ENCODE peak calls at places on chromosomes 16 and 17, in five cellular contexts. One of them, this sample, is unnamed.

GRCh38 chr17:1746975-1747543 is 4.4 kb downstream of the SERPINF2 start:
- DNase-seq in breast epithelium: peak; percentile 70
- DNase-seq in neural progenitor cell: no peak
- DNase-seq in OCI-LY7: no peak
- DNase-seq in heart left ventricle: no peak
- DNase-seq in this sample: peak; percentile 50

GRCh38 chr17:19328441-19329061 is 34.0 kb downstream of the B9D1 start:
- DNase-seq in OCI-LY7: no peak
- DNase-seq in breast epithelium: no peak
- DNase-seq in heart left ventricle: no peak
- DNase-seq in neural progenitor cell: no peak
- DNase-seq in this sample: no peak

GRCh38 chr17:80264048-80264792 is 3.6 kb downstream of the RNF213 start:
- DNase-seq in neural progenitor cell: no peak
- DNase-seq in heart left ventricle: no peak
- DNase-seq in breast epithelium: no peak
- DNase-seq in OCI-LY7: peak; percentile 36
- DNase-seq in this sample: no peak

GRCh38 chr17:9935408-9935807 is 30.3 kb upstream of the RCVRN start:
- DNase-seq in OCI-LY7: no peak
- DNase-seq in heart left ventricle: peak; percentile 39
- DNase-seq in breast epithelium: no peak
- DNase-seq in neural progenitor cell: no peak
- DNase-seq in this sample: no peak

GRCh38 chr17:42363767-42364585 is 24.3 kb downstream of the STAT3 start:
- DNase-seq in OCI-LY7: no peak
- DNase-seq in breast epithelium: no peak
- DNase-seq in neural progenitor cell: no peak
- DNase-seq in heart left ventricle: no peak
- DNase-seq in this sample: no peak

GRCh38 chr16:53219795-53220194 is 165.0 kb downstream of the CHD9 start:
- DNase-seq in heart left ventricle: no peak
- DNase-seq in neural progenitor cell: no peak
- DNase-seq in breast epithelium: no peak
- DNase-seq in OCI-LY7: no peak
- DNase-seq in this sample: no peak

GRCh38 chr16:8665529-8665928 is 8.9 kb upstream of the ABAT start:
- DNase-seq in breast epithelium: no peak
- DNase-seq in OCI-LY7: no peak
- DNase-seq in heart left ventricle: no peak
- DNase-seq in neural progenitor cell: no peak
- DNase-seq in this sample: no peak

GRCh38 chr16:85735225-85735722 is 15.6 kb downstream of the C16orf74 start:
- DNase-seq in breast epithelium: no peak
- DNase-seq in OCI-LY7: peak; percentile 88
- DNase-seq in heart left ventricle: no peak
- DNase-seq in neural progenitor cell: no peak
- DNase-seq in this sample: no peak

GRCh38 chr16:86619263-86619935 is 41.0 kb downstream of the FOXL1 start:
- DNase-seq in heart left ventricle: peak; percentile 43
- DNase-seq in OCI-LY7: no peak
- DNase-seq in neural progenitor cell: no peak
- DNase-seq in breast epithelium: no peak
- DNase-seq in this sample: no peak

GRCh38 chr17:39400547-39401411 is 647 bp downstream of the FBXL20 start:
- DNase-seq in heart left ventricle: peak; percentile 29
- DNase-seq in neural progenitor cell: no peak
- DNase-seq in OCI-LY7: no peak
- DNase-seq in breast epithelium: no peak
- DNase-seq in this sample: peak; percentile 23

GRCh38 chr16:16143941-16144340 is 79.4 kb downstream of the ABCC6 start:
- DNase-seq in OCI-LY7: no peak
- DNase-seq in heart left ventricle: no peak
- DNase-seq in neural progenitor cell: no peak
- DNase-seq in breast epithelium: no peak
- DNase-seq in this sample: no peak

GRCh38 chr17:71548540-71549190 is 572.2 kb upstream of the SOX9 start:
- DNase-seq in OCI-LY7: no peak
- DNase-seq in heart left ventricle: no peak
- DNase-seq in breast epithelium: no peak
- DNase-seq in neural progenitor cell: no peak
- DNase-seq in this sample: no peak

GRCh38 chr16:16155234-16155633 is 68.1 kb downstream of the ABCC6 start:
- DNase-seq in heart left ventricle: no peak
- DNase-seq in breast epithelium: no peak
- DNase-seq in neural progenitor cell: no peak
- DNase-seq in OCI-LY7: no peak
- DNase-seq in this sample: no peak

GRCh38 chr17:30858556-30859250 is 26.9 kb downstream of the ATAD5 start:
- DNase-seq in breast epithelium: no peak
- DNase-seq in heart left ventricle: no peak
- DNase-seq in OCI-LY7: no peak
- DNase-seq in neural progenitor cell: no peak
- DNase-seq in this sample: no peak

GRCh38 chr17:42289863-42290165 is 1.5 kb downstream of the STAT5A start:
- DNase-seq in heart left ventricle: no peak
- DNase-seq in breast epithelium: no peak
- DNase-seq in OCI-LY7: no peak
- DNase-seq in neural progenitor cell: no peak
- DNase-seq in this sample: no peak

GRCh38 chr17:31586946-31587345 is 195.5 kb downstream of the RAB11FIP4 start:
- DNase-seq in heart left ventricle: no peak
- DNase-seq in OCI-LY7: no peak
- DNase-seq in breast epithelium: no peak
- DNase-seq in neural progenitor cell: no peak
- DNase-seq in this sample: no peak

GRCh38 chr17:957856-958421 is 21.6 kb downstream of the NXN start:
- DNase-seq in heart left ventricle: no peak
- DNase-seq in neural progenitor cell: no peak
- DNase-seq in OCI-LY7: no peak
- DNase-seq in breast epithelium: no peak
- DNase-seq in this sample: no peak

GRCh38 chr17:63433746-63434591 is 12.1 kb downstream of the CYB561 start:
- DNase-seq in neural progenitor cell: no peak
- DNase-seq in breast epithelium: no peak
- DNase-seq in heart left ventricle: peak; percentile 89
- DNase-seq in OCI-LY7: no peak
- DNase-seq in this sample: peak; percentile 57

GRCh38 chr17:6853764-6854442 is 22.4 kb upstream of the TEKT1 start:
- DNase-seq in heart left ventricle: no peak
- DNase-seq in neural progenitor cell: peak; percentile 52
- DNase-seq in breast epithelium: no peak
- DNase-seq in OCI-LY7: peak; percentile 80
- DNase-seq in this sample: no peak

GRCh38 chr17:64920419-64921172 is 1.3 kb upstream of the LRRC37A3 start:
- DNase-seq in neural progenitor cell: no peak
- DNase-seq in OCI-LY7: no peak
- DNase-seq in breast epithelium: no peak
- DNase-seq in heart left ventricle: peak; percentile 25
- DNase-seq in this sample: no peak

GRCh38 chr17:72145972-72146755 is 25.3 kb downstream of the SOX9 start:
- DNase-seq in breast epithelium: no peak
- DNase-seq in OCI-LY7: no peak
- DNase-seq in neural progenitor cell: no peak
- DNase-seq in heart left ventricle: no peak
- DNase-seq in this sample: no peak

GRCh38 chr17:2299756-2300155 is 3.8 kb downstream of the SMG6 start:
- DNase-seq in heart left ventricle: no peak
- DNase-seq in breast epithelium: no peak
- DNase-seq in OCI-LY7: no peak
- DNase-seq in neural progenitor cell: no peak
- DNase-seq in this sample: no peak

GRCh38 chr16:26697826-26698225 is 368.9 kb upstream of the C16orf82 start:
- DNase-seq in neural progenitor cell: no peak
- DNase-seq in breast epithelium: no peak
- DNase-seq in heart left ventricle: no peak
- DNase-seq in OCI-LY7: no peak
- DNase-seq in this sample: no peak

GRCh38 chr16:31496670-31497069 is 11.5 kb downstream of the RUSF1 start:
- DNase-seq in breast epithelium: no peak
- DNase-seq in OCI-LY7: no peak
- DNase-seq in heart left ventricle: no peak
- DNase-seq in neural progenitor cell: no peak
- DNase-seq in this sample: no peak

GRCh38 chr17:76154935-76155845 is 14.1 kb upstream of the FOXJ1 start:
- DNase-seq in breast epithelium: peak; percentile 38
- DNase-seq in OCI-LY7: no peak
- DNase-seq in neural progenitor cell: no peak
- DNase-seq in heart left ventricle: peak; percentile 25
- DNase-seq in this sample: no peak

GRCh38 chr17:14303343-14304221 is 2.7 kb downstream of the HS3ST3B1 start:
- DNase-seq in heart left ventricle: no peak
- DNase-seq in neural progenitor cell: peak; percentile 62
- DNase-seq in breast epithelium: no peak
- DNase-seq in OCI-LY7: no peak
- DNase-seq in this sample: no peak

GRCh38 chr17:48293319-48294192 is 136.5 kb downstream of the SKAP1 start:
- DNase-seq in OCI-LY7: no peak
- DNase-seq in breast epithelium: no peak
- DNase-seq in heart left ventricle: no peak
- DNase-seq in neural progenitor cell: no peak
- DNase-seq in this sample: no peak

GRCh38 chr17:58352843-58353719 is 1.1 kb upstream of the SUPT4H1 start:
- DNase-seq in OCI-LY7: peak; percentile 67
- DNase-seq in breast epithelium: no peak
- DNase-seq in heart left ventricle: peak; percentile 50
- DNase-seq in neural progenitor cell: peak; percentile 81
- DNase-seq in this sample: no peak

GRCh38 chr17:58351710-58352017 is 337 bp downstream of the SUPT4H1 start:
- DNase-seq in neural progenitor cell: no peak
- DNase-seq in heart left ventricle: no peak
- DNase-seq in breast epithelium: no peak
- DNase-seq in OCI-LY7: no peak
- DNase-seq in this sample: no peak

GRCh38 chr17:58354541-58355216 is 2.7 kb upstream of the SUPT4H1 start:
- DNase-seq in breast epithelium: no peak
- DNase-seq in heart left ventricle: no peak
- DNase-seq in OCI-LY7: no peak
- DNase-seq in neural progenitor cell: no peak
- DNase-seq in this sample: no peak

GRCh38 chr17:58351182-58351581 is 819 bp downstream of the SUPT4H1 start:
- DNase-seq in heart left ventricle: no peak
- DNase-seq in OCI-LY7: no peak
- DNase-seq in neural progenitor cell: no peak
- DNase-seq in breast epithelium: no peak
- DNase-seq in this sample: no peak

GRCh38 chr17:58352018-58352842 is at the start of gene SUPT4H1:
- DNase-seq in OCI-LY7: peak; percentile 98
- DNase-seq in breast epithelium: peak; percentile 88
- DNase-seq in neural progenitor cell: peak; percentile 97
- DNase-seq in heart left ventricle: peak; percentile 90
- DNase-seq in this sample: peak; percentile 94
- TF ChIP-seq CTCF in OCI-LY7: no peak
- TF ChIP-seq CTCF in breast epithelium: no peak
- TF ChIP-seq CTCF in neural progenitor cell: no peak
- TF ChIP-seq CTCF in heart left ventricle: no peak
- TF ChIP-seq CTCF in this sample: no peak

GRCh38 chr17:40629850-40630249 is 17.8 kb downstream of the SMARCE1 start:
- DNase-seq in breast epithelium: no peak
- DNase-seq in OCI-LY7: no peak
- DNase-seq in heart left ventricle: no peak
- DNase-seq in neural progenitor cell: no peak
- DNase-seq in this sample: no peak

GRCh38 chr17:40637931-40638330 is 9.7 kb downstream of the SMARCE1 start:
- DNase-seq in OCI-LY7: no peak
- DNase-seq in heart left ventricle: no peak
- DNase-seq in breast epithelium: no peak
- DNase-seq in neural progenitor cell: no peak
- DNase-seq in this sample: no peak

GRCh38 chr17:40632206-40632605 is 15.4 kb downstream of the SMARCE1 start:
- DNase-seq in heart left ventricle: no peak
- DNase-seq in breast epithelium: no peak
- DNase-seq in neural progenitor cell: no peak
- DNase-seq in OCI-LY7: no peak
- DNase-seq in this sample: no peak

DNA sequence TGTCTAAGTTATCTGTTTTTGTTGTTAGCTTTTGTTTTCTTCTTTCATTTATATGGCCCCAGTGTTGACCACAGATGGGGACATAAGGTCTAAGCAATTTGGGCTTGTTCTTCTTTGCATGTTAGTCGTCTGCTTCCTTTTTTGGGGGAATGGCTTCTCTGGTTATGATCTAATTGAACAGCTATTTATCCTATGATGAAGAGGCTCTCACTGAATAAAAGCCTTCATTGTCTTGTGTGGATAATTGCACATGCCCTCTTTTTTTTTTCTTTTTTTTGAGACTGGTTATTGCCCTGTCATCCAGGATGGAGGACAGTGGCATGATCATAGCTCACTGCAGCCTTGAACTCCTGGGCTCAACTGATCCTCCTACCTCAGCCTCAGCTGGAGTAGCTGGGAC is 13.7 kb downstream of the SMARCE1 start:
- DNase-seq in neural progenitor cell: no peak
- DNase-seq in breast epithelium: no peak
- DNase-seq in heart left ventricle: no peak
- DNase-seq in OCI-LY7: no peak
- DNase-seq in this sample: no peak
- H3K36me3 ChIP-seq in neural progenitor cell: peaks cover 65% of the 10 kb centered on the region
- H3K36me3 ChIP-seq in breast epithelium: peaks cover 6% of the 10 kb centered on the region
- H3K36me3 ChIP-seq in heart left ventricle: peaks cover 92% of the 10 kb centered on the region
- H3K36me3 ChIP-seq in OCI-LY7: peaks cover 97% of the 10 kb centered on the region
- H3K36me3 ChIP-seq in this sample: peaks cover 21% of the 10 kb centered on the region

GRCh38 chr16:18799500-18799899 is 1.8 kb downstream of the ARL6IP1 start:
- DNase-seq in neural progenitor cell: no peak
- DNase-seq in heart left ventricle: no peak
- DNase-seq in OCI-LY7: no peak
- DNase-seq in breast epithelium: no peak
- DNase-seq in this sample: no peak
- H3K4me3 ChIP-seq in neural progenitor cell: peak overlapping the region; percentile 78
- H3K4me3 ChIP-seq in heart left ventricle: no peak overlapping the region
- H3K4me3 ChIP-seq in OCI-LY7: peak overlapping the region; percentile 99
- H3K4me3 ChIP-seq in breast epithelium: peak overlapping the region; percentile 93
- H3K4me3 ChIP-seq in this sample: no peak overlapping the region

GRCh38 chr17:15782809-15783208 is 50.7 kb downstream of the TBC1D26 start:
- DNase-seq in neural progenitor cell: no peak
- DNase-seq in OCI-LY7: no peak
- DNase-seq in heart left ventricle: peak; percentile 69
- DNase-seq in breast epithelium: peak; percentile 63
- DNase-seq in this sample: peak; percentile 62
- TF ChIP-seq CTCF in neural progenitor cell: no peak
- TF ChIP-seq CTCF in OCI-LY7: no peak
- TF ChIP-seq CTCF in heart left ventricle: peak; percentile 12
- TF ChIP-seq CTCF in breast epithelium: no peak
- TF ChIP-seq CTCF in this sample: no peak

DNA sequence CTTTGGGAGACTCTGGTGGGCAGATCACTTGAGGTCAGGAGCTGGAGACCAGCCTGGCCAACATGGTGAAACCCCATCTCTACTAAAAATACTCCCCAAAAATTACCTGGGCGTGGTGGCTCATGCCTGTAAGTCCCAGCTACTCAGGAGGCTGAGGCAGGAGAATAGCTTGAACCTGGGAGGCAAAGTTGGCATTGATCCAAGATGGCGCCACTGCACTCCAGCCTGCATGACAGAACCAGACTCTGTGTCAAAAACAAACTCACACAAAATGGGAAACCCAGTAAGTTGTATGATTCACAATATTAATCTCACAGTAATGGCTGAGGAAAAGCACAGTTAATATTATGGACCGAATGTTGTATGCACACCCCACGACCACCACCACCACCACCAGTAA is 24.3 kb downstream of the WSB1 start:
- DNase-seq in neural progenitor cell: no peak
- DNase-seq in OCI-LY7: no peak
- DNase-seq in breast epithelium: no peak
- DNase-seq in heart left ventricle: no peak
- DNase-seq in this sample: no peak
- H3K36me3 ChIP-seq in neural progenitor cell: peaks cover 20% of the 10 kb centered on the region
- H3K36me3 ChIP-seq in OCI-LY7: peaks cover 54% of the 10 kb centered on the region
- H3K36me3 ChIP-seq in breast epithelium: no peaks in the 10 kb centered on the region
- H3K36me3 ChIP-seq in heart left ventricle: peaks cover 62% of the 10 kb centered on the region
- H3K36me3 ChIP-seq in this sample: no peaks in the 10 kb centered on the region

This sample was measured in colonic mucosa.